ENCODE peak calls at places on chromosomes 7 and 10, in eight cellular contexts. Y, K, M, B, R, W, A and J are unnamed samples.

GRCh38 chr10:78578929-78579328 is 489.8 kb upstream of the ZMIZ1 start:
- DNase-seq in Y (no peak), K (no peak), M (no peak), B (no peak), R (no peak), W (no peak), A (no peak), J (no peak)

GRCh38 chr7:43914795-43915194 is 8.4 kb upstream of the URGCP start:
- DNase-seq in Y (no peak), K (no peak), M (no peak), B (no peak), R (no peak), W (no peak), A (no peak), J (no peak)

GRCh38 chr7:27921081-27921836 is 181.3 kb downstream of the TAX1BP1 start:
- DNase-seq in Y (no peak), K (peak; percentile 70), M (no peak), B (peak; percentile 94), R (no peak), W (peak; percentile 71), A (peak; percentile 11), J (no peak)

GRCh38 chr10:62980697-62981495 is 152.2 kb upstream of the NRBF2 start:
- DNase-seq in Y (no peak), K (no peak), M (no peak), B (no peak), R (no peak), W (no peak), A (no peak), J (no peak)

GRCh38 chr7:100483728-100484635 is at the start of gene NYAP1:
- DNase-seq in Y (peak; percentile 92), K (peak; percentile 57), M (peak; percentile 87), B (peak; percentile 53), R (no peak), W (peak; percentile 75), A (peak; percentile 56), J (no peak)

GRCh38 chr7:50342616-50343114 is 38.1 kb downstream of the IKZF1 start:
- DNase-seq in Y (no peak), K (no peak), M (no peak), B (no peak), R (no peak), W (no peak), A (peak; percentile 63), J (no peak)

GRCh38 chr10:133034092-133034491 is 53.6 kb upstream of the ADGRA1 start:
- DNase-seq in Y (no peak), K (no peak), M (no peak), B (no peak), R (no peak), W (no peak), A (no peak), J (no peak)

GRCh38 chr7:32115831-32116230 is 45.6 kb upstream of the PDE1C start:
- DNase-seq in Y (no peak), K (no peak), M (no peak), B (no peak), R (no peak), W (no peak), A (no peak), J (no peak)

GRCh38 chr10:91511549-91512330 is 101.6 kb downstream of the HECTD2 start:
- DNase-seq in Y (no peak), K (no peak), M (no peak), B (no peak), R (no peak), W (no peak), A (no peak), J (no peak)

GRCh38 chr10:117241541-117242462 is 888 bp downstream of the SLC18A2 start:
- DNase-seq in Y (no peak), K (no peak), M (no peak), B (no peak), R (no peak), W (peak; percentile 61), A (no peak), J (no peak)

GRCh38 chr10:96371356-96371755 is 12.6 kb upstream of the OPALIN start:
- DNase-seq in Y (peak; percentile 51), K (no peak), M (no peak), B (no peak), R (no peak), W (no peak), A (no peak), J (no peak)

GRCh38 chr7:88260700-88261099 is 40.9 kb upstream of the SRI start:
- DNase-seq in Y (no peak), K (no peak), M (no peak), B (no peak), R (no peak), W (no peak), A (no peak), J (no peak)

GRCh38 chr10:131885391-131886165 is 15.2 kb upstream of the PPP2R2D start:
- DNase-seq in Y (peak; percentile 95), K (peak; percentile 53), M (peak; percentile 91), B (peak; percentile 65), R (no peak), W (peak; percentile 84), A (peak; percentile 76), J (no peak)

GRCh38 chr7:128703605-128704004 is 31.5 kb downstream of the GARIN1A start:
- DNase-seq in Y (no peak), K (no peak), M (no peak), B (no peak), R (no peak), W (no peak), A (no peak), J (no peak)

GRCh38 chr7:93717217-93717900 is 142.8 kb upstream of the CALCR start:
- DNase-seq in Y (no peak), K (no peak), M (no peak), B (no peak), R (no peak), W (no peak), A (no peak), J (no peak)

GRCh38 chr7:29921404-29922010 is 68.1 kb downstream of the SCRN1 start:
- DNase-seq in Y (no peak), K (peak; percentile 60), M (no peak), B (peak; percentile 76), R (no peak), W (peak; percentile 68), A (peak; percentile 24), J (no peak)

GRCh38 chr10:16787361-16787791 is 29.8 kb downstream of the RSU1 start:
- DNase-seq in Y (peak; percentile 45), K (no peak), M (no peak), B (no peak), R (no peak), W (no peak), A (peak; percentile 78), J (no peak)

GRCh38 chr10:24900888-24901685 is 51.3 kb downstream of the PRTFDC1 start:
- DNase-seq in Y (no peak), K (no peak), M (no peak), B (no peak), R (no peak), W (no peak), A (no peak), J (no peak)
- H3K4me3 ChIP-seq in Y (no peak overlapping the region), K (no peak overlapping the region), M (no peak overlapping the region), B (no peak overlapping the region), R (no peak overlapping the region), W (no peak overlapping the region), A (no peak overlapping the region), J (no peak overlapping the region)

GRCh38 chr7:74269757-74270277 is 15.6 kb upstream of the RFC2 start:
- DNase-seq in Y (no peak), K (peak; percentile 61), M (peak; percentile 74), B (peak; percentile 62), R (peak; percentile 80), W (peak; percentile 68), A (peak; percentile 60), J (no peak)

GRCh38 chr7:74275401-74275881 is 13.8 kb upstream of the CLIP2 start:
- DNase-seq in Y (peak; percentile 75), K (no peak), M (no peak), B (peak; percentile 31), R (no peak), W (peak; percentile 48), A (no peak), J (no peak)

GRCh38 chr7:74267756-74268565 is 13.8 kb upstream of the RFC2 start:
- DNase-seq in Y (no peak), K (no peak), M (no peak), B (no peak), R (no peak), W (no peak), A (no peak), J (no peak)

GRCh38 chr7:74271742-74272141 is 17.5 kb upstream of the CLIP2 start:
- DNase-seq in Y (no peak), K (no peak), M (no peak), B (peak; percentile 40), R (no peak), W (no peak), A (no peak), J (no peak)

GRCh38 chr7:74272305-74273038 is 16.7 kb upstream of the CLIP2 start:
- DNase-seq in Y (no peak), K (no peak), M (peak; percentile 88), B (peak; percentile 90), R (no peak), W (no peak), A (no peak), J (peak; percentile 63)
- H3K4me1 ChIP-seq in Y (peaks cover 28% of the 10 kb centered on the region), K (peaks cover 4% of the 10 kb centered on the region), M (no peaks in the 10 kb centered on the region), B (peaks cover 16% of the 10 kb centered on the region), R (peaks cover 7% of the 10 kb centered on the region), W (no peaks in the 10 kb centered on the region), A (no peaks in the 10 kb centered on the region), J (no peaks in the 10 kb centered on the region)

DNA sequence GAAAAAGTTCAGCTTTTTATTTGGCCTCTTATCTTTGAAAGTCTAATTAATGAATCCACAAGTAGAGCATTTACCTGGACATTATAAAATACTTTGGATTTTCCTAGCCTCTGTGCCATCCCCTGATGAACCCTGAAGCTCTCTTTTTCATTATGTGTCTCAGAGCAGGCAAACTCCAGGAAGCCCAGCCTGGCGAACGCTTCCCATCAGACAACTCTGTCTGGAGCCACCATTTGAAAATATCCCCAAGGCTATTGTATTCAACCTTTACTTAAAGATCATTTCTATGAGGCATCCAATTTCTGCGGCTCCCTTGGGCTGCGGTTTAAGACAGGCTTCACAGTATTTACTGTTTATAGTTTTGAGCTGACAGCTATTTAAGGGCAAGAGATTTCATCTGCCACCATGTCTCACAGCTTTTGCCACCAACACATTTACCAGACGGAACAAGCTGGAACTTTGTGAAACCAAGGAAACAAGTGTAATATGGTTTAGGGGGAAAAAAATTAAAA is 257.2 kb upstream of the GLI3 start:
- DNase-seq in Y (no peak), K (no peak), M (no peak), B (no peak), R (no peak), W (no peak), A (no peak), J (no peak)
- H3K4me3 ChIP-seq in Y (no peak overlapping the region), K (no peak overlapping the region), M (no peak overlapping the region), B (no peak overlapping the region), R (no peak overlapping the region), W (no peak overlapping the region), A (no peak overlapping the region), J (peak overlapping the region; percentile 70)

DNA sequence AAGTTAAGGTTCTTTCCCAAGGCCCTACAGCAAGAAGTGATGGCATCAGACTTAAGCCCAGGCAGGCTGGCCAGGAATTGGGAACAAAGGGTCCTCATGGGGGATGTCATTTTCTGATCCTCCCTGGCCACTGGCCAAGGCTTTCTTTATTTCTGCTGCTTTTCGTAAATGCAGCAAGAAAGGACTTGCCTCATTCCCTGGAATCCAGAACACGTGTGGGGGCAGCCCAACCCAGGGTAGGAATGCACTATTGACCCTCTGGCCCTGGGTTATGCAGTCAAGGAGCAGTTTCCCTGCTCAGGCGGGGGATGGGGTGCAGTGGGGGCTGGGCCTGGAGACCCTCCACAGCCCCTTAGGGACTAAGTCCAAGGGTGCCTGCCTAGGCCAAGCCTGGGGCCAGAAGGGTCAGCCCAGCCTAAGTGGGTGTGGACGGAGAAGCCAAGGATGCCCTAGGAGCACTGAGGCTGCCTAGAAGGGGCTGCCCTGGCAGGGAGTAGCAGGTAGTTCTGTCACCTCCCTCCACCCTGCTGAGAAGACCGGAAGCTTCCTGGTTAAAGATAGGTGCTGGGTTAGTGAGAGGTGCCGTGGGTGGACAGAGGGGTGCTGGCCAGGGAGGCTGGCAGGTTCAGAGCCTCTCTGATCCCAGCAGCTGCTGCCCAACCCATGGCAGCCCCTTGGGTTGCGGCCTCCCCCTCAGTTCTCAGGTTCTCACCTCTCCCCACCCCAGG is 179.2 kb downstream of the SH3PXD2A start:
- DNase-seq in Y (no peak), K (no peak), M (peak; percentile 67), B (no peak), R (peak; percentile 83), W (no peak), A (no peak), J (peak; percentile 76)
- H3K4me1 ChIP-seq in Y (peaks cover 13% of the 10 kb centered on the region), K (peaks cover 14% of the 10 kb centered on the region), M (no peaks in the 10 kb centered on the region), B (no peaks in the 10 kb centered on the region), R (peaks cover 27% of the 10 kb centered on the region), W (peaks cover 4% of the 10 kb centered on the region), A (peaks cover 29% of the 10 kb centered on the region), J (no peaks in the 10 kb centered on the region)